ENCODE peak calls at places on chromosomes 12 and 14, in ten cellular contexts. M is stimulated activated CD4-positive, alpha-beta T cell treated with anti-CD3 and anti-CD28 coated beads, Interleukin-2, amount 100 ng/mL, for 48 hours; A is fibroblast of lung; D is NAMALWA; W is LoVo; U is lower lobe of right lung; L is uterus; F is natural killer cell; V is NCI-H1436; C is NCI-H1105. S is an unnamed sample.

GRCh38 chr12:113462880-113463745 is 8.6 kb downstream of the LHX5 start:
- DNase-seq in M (no peak), U (no peak), D (no peak), W (no peak), C (no peak), V (no peak), L (no peak), A (no peak), F (no peak), S (peak; percentile 65)

GRCh38 chr12:104137175-104137901 is 672 bp downstream of the NFYB start:
- DNase-seq in U (peak; percentile 56), F (peak; percentile 49), M (peak; percentile 31), C (peak; percentile 31), V (peak; percentile 35), W (peak; percentile 56), D (peak; percentile 79), A (peak; percentile 46), L (peak; percentile 35), S (peak; percentile 84)

GRCh38 chr14:68535404-68536024 is 257.4 kb downstream of the ZFP36L1 start:
- DNase-seq in M (no peak), F (no peak), D (no peak), V (no peak), L (no peak), C (no peak), W (peak; percentile 67), U (no peak), A (peak; percentile 79), S (no peak)

GRCh38 chr12:68530965-68531364 is 79.7 kb upstream of the RAP1B start:
- DNase-seq in F (no peak), L (no peak), C (no peak), A (peak; percentile 66), D (no peak), W (no peak), U (no peak), V (no peak), M (no peak), S (no peak)

GRCh38 chr12:11067514-11067913 is 5.4 kb upstream of the TAS2R46 start:
- DNase-seq in L (peak; percentile 20), A (peak; percentile 15), M (no peak), W (no peak), U (no peak), F (no peak), D (no peak), C (no peak), V (no peak), S (no peak)

GRCh38 chr14:26200675-26201074 is 397.2 kb downstream of the NOVA1 start:
- DNase-seq in A (peak; percentile 9), U (no peak), L (no peak), W (no peak), F (no peak), V (no peak), D (no peak), M (no peak), C (no peak), S (no peak)

GRCh38 chr12:131687346-131688125 is 23.4 kb upstream of the SFSWAP start:
- DNase-seq in F (no peak), V (no peak), D (no peak), M (no peak), U (no peak), A (no peak), L (no peak), C (no peak), W (no peak), S (peak; percentile 55)

GRCh38 chr12:45669093-45669492 is 60.4 kb upstream of the ARID2 start:
- DNase-seq in W (no peak), V (no peak), U (no peak), M (no peak), F (no peak), L (no peak), A (peak; percentile 69), D (peak; percentile 35), C (no peak), S (no peak)

GRCh38 chr14:105056303-105056831 is 8.9 kb downstream of the GPR132 start:
- DNase-seq in L (no peak), W (no peak), U (peak; percentile 37), A (no peak), C (no peak), D (no peak), F (no peak), M (no peak), V (no peak), S (peak; percentile 69)

GRCh38 chr12:67025543-67026114 is 243.5 kb upstream of the CAND1 start:
- DNase-seq in V (peak; percentile 27), A (peak; percentile 11), U (no peak), F (no peak), D (peak; percentile 82), M (peak; percentile 55), W (peak; percentile 37), L (no peak), C (no peak), S (no peak)

GRCh38 chr12:104427547-104427938 is 29.2 kb upstream of the CHST11 start:
- DNase-seq in C (no peak), F (peak; percentile 27), W (no peak), M (no peak), D (no peak), A (no peak), L (no peak), V (no peak), U (no peak), S (no peak)

GRCh38 chr12:105677672-105678071 is 347.2 kb downstream of the C12orf75 start:
- DNase-seq in A (no peak), C (no peak), V (no peak), U (no peak), W (no peak), D (no peak), F (no peak), L (no peak), M (no peak), S (no peak)

GRCh38 chr14:22483863-22484593 is 105.0 kb downstream of the DAD1 start:
- DNase-seq in W (no peak), D (no peak), U (no peak), V (no peak), A (no peak), M (no peak), C (no peak), F (no peak), L (no peak), S (no peak)

GRCh38 chr12:106804668-106805067 is 30.2 kb downstream of the RIC8B start:
- DNase-seq in U (no peak), C (no peak), A (no peak), W (no peak), F (no peak), M (no peak), V (no peak), D (no peak), L (no peak), S (no peak)

GRCh38 chr14:21023174-21023573 is 1.7 kb downstream of the NDRG2 start:
- DNase-seq in C (no peak), W (no peak), D (no peak), V (no peak), M (no peak), A (no peak), U (no peak), F (no peak), L (no peak), S (no peak)

GRCh38 chr12:106333010-106333409 is 24.5 kb upstream of the POLR3B start:
- DNase-seq in A (no peak), C (no peak), L (no peak), W (no peak), V (no peak), U (no peak), F (no peak), D (no peak), M (no peak), S (no peak)

GRCh38 chr12:56836800-56837663 is 73.9 kb downstream of the HSD17B6 start:
- DNase-seq in U (no peak), C (no peak), V (no peak), F (no peak), L (no peak), D (peak; percentile 46), M (peak; percentile 19), W (peak; percentile 59), A (peak; percentile 35), S (no peak)

GRCh38 chr14:67487937-67488893 is at the start of gene TMEM229B:
- DNase-seq in F (peak; percentile 73), M (peak; percentile 56), L (no peak), C (no peak), W (peak; percentile 19), U (peak; percentile 64), D (peak; percentile 83), V (no peak), A (no peak), S (peak; percentile 82)

GRCh38 chr12:65278576-65279386 is at the start of gene MSRB3:
- DNase-seq in V (no peak), L (peak; percentile 84), A (peak; percentile 78), F (no peak), W (peak; percentile 56), D (no peak), M (no peak), C (no peak), U (peak; percentile 75), S (peak; percentile 92)

GRCh38 chr12:107929436-107929835 is 154.9 kb downstream of the ASCL4 start:
- DNase-seq in V (no peak), M (no peak), L (no peak), U (no peak), D (peak; percentile 7), C (no peak), A (peak; percentile 4), F (no peak), W (no peak), S (no peak)

GRCh38 chr12:68792952-68793351 is 15.0 kb upstream of the MDM2 start:
- DNase-seq in L (no peak), W (peak; percentile 38), M (no peak), C (no peak), U (no peak), A (peak; percentile 48), F (no peak), D (peak; percentile 90), V (peak; percentile 21), S (no peak)

GRCh38 chr12:113014565-113014964 is 36.2 kb downstream of the OAS2 start:
- DNase-seq in L (no peak), A (no peak), V (no peak), C (no peak), W (no peak), D (no peak), F (no peak), M (no peak), U (no peak), S (no peak)

GRCh38 chr14:74501135-74501614 is 7.6 kb downstream of the ISCA2 start:
- DNase-seq in F (no peak), U (peak; percentile 83), W (no peak), L (peak; percentile 92), D (peak; percentile 16), C (peak; percentile 91), M (no peak), A (peak; percentile 82), V (no peak), S (no peak)

GRCh38 chr14:79831198-79831890 is 380.0 kb downstream of the DIO2 start:
- DNase-seq in D (no peak), A (peak; percentile 76), C (no peak), V (no peak), U (no peak), L (no peak), W (no peak), M (no peak), F (no peak), S (no peak)

GRCh38 chr14:32696325-32697101 is 242.2 kb upstream of the NPAS3 start:
- DNase-seq in M (no peak), W (no peak), F (no peak), C (no peak), U (no peak), D (no peak), A (no peak), V (no peak), L (no peak), S (no peak)

GRCh38 chr12:65004270-65004669 is 116.8 kb downstream of the WIF1 start:
- DNase-seq in D (no peak), C (no peak), M (no peak), A (no peak), L (no peak), F (no peak), W (no peak), U (no peak), V (no peak), S (no peak)

GRCh38 chr12:71014180-71014785 is 93.7 kb upstream of the PTPRR start:
- DNase-seq in C (peak; percentile 13), D (peak; percentile 20), L (no peak), U (no peak), F (no peak), A (peak; percentile 85), M (no peak), V (no peak), W (peak; percentile 70), S (no peak)

GRCh38 chr14:73264896-73265720 is 27.8 kb downstream of the PAPLN start:
- DNase-seq in L (no peak), M (no peak), W (no peak), C (no peak), A (no peak), V (no peak), D (no peak), U (no peak), F (no peak), S (no peak)